ENCODE peak calls at places on chromosome 7, in four cellular contexts. One of them, this sample, is unnamed.

GRCh38 chr7:70006411-70006920 is 408.2 kb downstream of the AUTS2 start:
- DNase-seq in pancreas: no peak
- DNase-seq in gastrocnemius medialis: no peak
- DNase-seq in sigmoid colon: no peak
- DNase-seq in this sample: no peak

GRCh38 chr7:80018941-80019808 is 115.5 kb upstream of the GNAI1 start:
- DNase-seq in pancreas: no peak
- DNase-seq in gastrocnemius medialis: no peak
- DNase-seq in sigmoid colon: no peak
- DNase-seq in this sample: no peak

GRCh38 chr7:36521911-36522310 is 132.2 kb downstream of the ANLN start:
- DNase-seq in pancreas: no peak
- DNase-seq in gastrocnemius medialis: no peak
- DNase-seq in sigmoid colon: no peak
- DNase-seq in this sample: no peak

GRCh38 chr7:25642849-25643248 is 414.6 kb upstream of the NPVF start:
- DNase-seq in pancreas: no peak
- DNase-seq in gastrocnemius medialis: no peak
- DNase-seq in sigmoid colon: no peak
- DNase-seq in this sample: no peak

GRCh38 chr7:74043523-74043951 is 15.6 kb downstream of the ELN start:
- DNase-seq in pancreas: peak
- DNase-seq in gastrocnemius medialis: no peak
- DNase-seq in sigmoid colon: peak
- DNase-seq in this sample: no peak

GRCh38 chr7:23520582-23520981 is 11.2 kb downstream of the TRA2A start:
- DNase-seq in pancreas: no peak
- DNase-seq in gastrocnemius medialis: no peak
- DNase-seq in sigmoid colon: no peak
- DNase-seq in this sample: no peak

GRCh38 chr7:129052441-129052840 is 2.5 kb downstream of the TNPO3 start:
- DNase-seq in pancreas: no peak
- DNase-seq in gastrocnemius medialis: no peak
- DNase-seq in sigmoid colon: no peak
- DNase-seq in this sample: no peak

GRCh38 chr7:57821438-57822382 is 371.7 kb downstream of the ZNF716 start:
- DNase-seq in pancreas: peak
- DNase-seq in gastrocnemius medialis: no peak
- DNase-seq in sigmoid colon: no peak
- DNase-seq in this sample: no peak

GRCh38 chr7:129799350-129799955 is 153.3 kb downstream of the UBE2H start:
- DNase-seq in pancreas: peak
- DNase-seq in gastrocnemius medialis: no peak
- DNase-seq in sigmoid colon: no peak
- DNase-seq in this sample: no peak

GRCh38 chr7:131625817-131626372 is 69.5 kb upstream of the PODXL start:
- DNase-seq in pancreas: no peak
- DNase-seq in gastrocnemius medialis: no peak
- DNase-seq in sigmoid colon: no peak
- DNase-seq in this sample: no peak

GRCh38 chr7:81256991-81257390 is 338.1 kb upstream of the SEMA3C start:
- DNase-seq in pancreas: no peak
- DNase-seq in gastrocnemius medialis: no peak
- DNase-seq in sigmoid colon: no peak
- DNase-seq in this sample: no peak
- TF ChIP-seq CTCF in pancreas: peak
- TF ChIP-seq CTCF in gastrocnemius medialis: peak
- TF ChIP-seq CTCF in sigmoid colon: no peak
- TF ChIP-seq CTCF in this sample: no peak

GRCh38 chr7:30918676-30919075 is 7.0 kb downstream of the AQP1 start:
- DNase-seq in pancreas: peak
- DNase-seq in gastrocnemius medialis: no peak
- DNase-seq in sigmoid colon: peak
- DNase-seq in this sample: peak
- H3K4me3 ChIP-seq in pancreas: no peak
- H3K4me3 ChIP-seq in gastrocnemius medialis: no peak
- H3K4me3 ChIP-seq in sigmoid colon: no peak
- H3K4me3 ChIP-seq in this sample: no peak

GRCh38 chr7:43756368-43757072 is 2.0 kb upstream of the BLVRA start:
- DNase-seq in pancreas: no peak
- DNase-seq in gastrocnemius medialis: no peak
- DNase-seq in sigmoid colon: no peak
- DNase-seq in this sample: no peak

GRCh38 chr7:43754596-43754995 is 3.9 kb upstream of the BLVRA start:
- DNase-seq in pancreas: no peak
- DNase-seq in gastrocnemius medialis: no peak
- DNase-seq in sigmoid colon: no peak
- DNase-seq in this sample: no peak

GRCh38 chr7:43753401-43753800 is 5.1 kb upstream of the BLVRA start:
- DNase-seq in pancreas: no peak
- DNase-seq in gastrocnemius medialis: no peak
- DNase-seq in sigmoid colon: no peak
- DNase-seq in this sample: no peak

GRCh38 chr7:43752411-43752810 is 6.1 kb upstream of the BLVRA start:
- DNase-seq in pancreas: no peak
- DNase-seq in gastrocnemius medialis: no peak
- DNase-seq in sigmoid colon: no peak
- DNase-seq in this sample: no peak

DNA sequence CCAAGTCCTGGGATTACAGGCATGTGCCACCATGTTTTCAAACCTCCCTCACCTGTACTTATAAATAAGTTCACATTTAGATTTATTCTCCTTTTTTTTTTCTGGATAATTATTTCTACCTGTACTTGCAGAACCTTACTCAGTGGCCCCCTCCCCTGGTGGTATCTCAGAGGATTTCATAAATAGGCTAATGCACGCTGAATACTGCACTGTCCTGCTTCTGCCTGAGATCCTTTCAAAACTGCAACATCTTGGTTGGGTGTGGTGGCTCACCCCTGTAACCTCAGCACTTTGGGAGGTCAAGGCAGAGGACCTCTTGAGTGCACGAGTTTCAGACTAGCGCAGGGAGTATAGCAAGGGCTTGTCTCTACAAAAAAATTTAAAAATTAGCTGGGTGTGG is 4.6 kb upstream of the BLVRA start:
- DNase-seq in pancreas: no peak
- DNase-seq in gastrocnemius medialis: no peak
- DNase-seq in sigmoid colon: no peak
- DNase-seq in this sample: no peak
- TF ChIP-seq CTCF in pancreas: no peak
- TF ChIP-seq CTCF in gastrocnemius medialis: no peak
- TF ChIP-seq CTCF in sigmoid colon: no peak
- TF ChIP-seq CTCF in this sample: no peak

GRCh38 chr7:12256025-12256570 is 45.0 kb downstream of the TMEM106B start:
- DNase-seq in pancreas: no peak
- DNase-seq in gastrocnemius medialis: no peak
- DNase-seq in sigmoid colon: no peak
- DNase-seq in this sample: no peak

GRCh38 chr7:12258074-12258473 is 47.0 kb downstream of the TMEM106B start:
- DNase-seq in pancreas: no peak
- DNase-seq in gastrocnemius medialis: no peak
- DNase-seq in sigmoid colon: no peak
- DNase-seq in this sample: no peak

GRCh38 chr7:12257582-12257981 is 46.5 kb downstream of the TMEM106B start:
- DNase-seq in pancreas: no peak
- DNase-seq in gastrocnemius medialis: no peak
- DNase-seq in sigmoid colon: no peak
- DNase-seq in this sample: no peak
- H3K4me3 ChIP-seq in pancreas: no peak
- H3K4me3 ChIP-seq in gastrocnemius medialis: no peak
- H3K4me3 ChIP-seq in sigmoid colon: no peak
- H3K4me3 ChIP-seq in this sample: no peak

GRCh38 chr7:149598721-149599308 is 101.2 kb upstream of the ZNF746 start:
- DNase-seq in pancreas: no peak
- DNase-seq in gastrocnemius medialis: no peak
- DNase-seq in sigmoid colon: no peak
- DNase-seq in this sample: no peak
- TF ChIP-seq CTCF in pancreas: no peak
- TF ChIP-seq CTCF in gastrocnemius medialis: no peak
- TF ChIP-seq CTCF in sigmoid colon: no peak
- TF ChIP-seq CTCF in this sample: no peak

GRCh38 chr7:66206116-66206908 is 1.2 kb downstream of the TPST1 start:
- DNase-seq in pancreas: no peak
- DNase-seq in gastrocnemius medialis: no peak
- DNase-seq in sigmoid colon: no peak
- DNase-seq in this sample: no peak
- H3K4me3 ChIP-seq in pancreas: peak
- H3K4me3 ChIP-seq in gastrocnemius medialis: peak
- H3K4me3 ChIP-seq in sigmoid colon: peak
- H3K4me3 ChIP-seq in this sample: peak

GRCh38 chr7:116786791-116787443 is 75.5 kb upstream of the CAPZA2 start:
- DNase-seq in pancreas: no peak
- DNase-seq in gastrocnemius medialis: no peak
- DNase-seq in sigmoid colon: no peak
- DNase-seq in this sample: no peak
- TF ChIP-seq CTCF in pancreas: no peak
- TF ChIP-seq CTCF in gastrocnemius medialis: no peak
- TF ChIP-seq CTCF in sigmoid colon: no peak
- TF ChIP-seq CTCF in this sample: peak

GRCh38 chr7:987909-988308 is 4.9 kb downstream of the CYP2W1 start:
- DNase-seq in pancreas: peak
- DNase-seq in gastrocnemius medialis: no peak
- DNase-seq in sigmoid colon: no peak
- DNase-seq in this sample: no peak

GRCh38 chr7:984361-985126 is 1.6 kb downstream of the CYP2W1 start:
- DNase-seq in pancreas: peak
- DNase-seq in gastrocnemius medialis: no peak
- DNase-seq in sigmoid colon: no peak
- DNase-seq in this sample: no peak

GRCh38 chr7:985127-985416 is 2.1 kb downstream of the CYP2W1 start:
- DNase-seq in pancreas: peak
- DNase-seq in gastrocnemius medialis: no peak
- DNase-seq in sigmoid colon: no peak
- DNase-seq in this sample: no peak

GRCh38 chr7:986766-987722 is 4.1 kb downstream of the CYP2W1 start:
- DNase-seq in pancreas: peak
- DNase-seq in gastrocnemius medialis: no peak
- DNase-seq in sigmoid colon: no peak
- DNase-seq in this sample: no peak

GRCh38 chr7:985915-986741 is 3.1 kb downstream of the CYP2W1 start:
- DNase-seq in pancreas: peak
- DNase-seq in gastrocnemius medialis: no peak
- DNase-seq in sigmoid colon: no peak
- DNase-seq in this sample: no peak
- H3K4me3 ChIP-seq in pancreas: no peak
- H3K4me3 ChIP-seq in gastrocnemius medialis: no peak
- H3K4me3 ChIP-seq in sigmoid colon: no peak
- H3K4me3 ChIP-seq in this sample: no peak

GRCh38 chr7:158702944-158703343 is 1.7 kb downstream of the NCAPG2 start:
- DNase-seq in pancreas: no peak
- DNase-seq in gastrocnemius medialis: no peak
- DNase-seq in sigmoid colon: no peak
- DNase-seq in this sample: no peak

GRCh38 chr7:158706710-158707590 is 2.3 kb upstream of the NCAPG2 start:
- DNase-seq in pancreas: peak
- DNase-seq in gastrocnemius medialis: no peak
- DNase-seq in sigmoid colon: no peak
- DNase-seq in this sample: no peak

GRCh38 chr7:158705234-158705890 is 758 bp upstream of the NCAPG2 start:
- DNase-seq in pancreas: no peak
- DNase-seq in gastrocnemius medialis: no peak
- DNase-seq in sigmoid colon: no peak
- DNase-seq in this sample: no peak

GRCh38 chr7:158706273-158706704 is 1.7 kb upstream of the NCAPG2 start:
- DNase-seq in pancreas: no peak
- DNase-seq in gastrocnemius medialis: no peak
- DNase-seq in sigmoid colon: no peak
- DNase-seq in this sample: no peak

GRCh38 chr7:158704524-158705233 is at the start of gene NCAPG2:
- DNase-seq in pancreas: peak
- DNase-seq in gastrocnemius medialis: peak
- DNase-seq in sigmoid colon: peak
- DNase-seq in this sample: peak
- TF ChIP-seq CTCF in pancreas: peak
- TF ChIP-seq CTCF in gastrocnemius medialis: peak
- TF ChIP-seq CTCF in sigmoid colon: peak
- TF ChIP-seq CTCF in this sample: peak

GRCh38 chr7:41255716-41256115 is 447.2 kb downstream of the INHBA start:
- DNase-seq in pancreas: no peak
- DNase-seq in gastrocnemius medialis: no peak
- DNase-seq in sigmoid colon: no peak
- DNase-seq in this sample: no peak

GRCh38 chr7:41252551-41252950 is 450.3 kb downstream of the INHBA start:
- DNase-seq in pancreas: no peak
- DNase-seq in gastrocnemius medialis: no peak
- DNase-seq in sigmoid colon: no peak
- DNase-seq in this sample: no peak

GRCh38 chr7:41255113-41255512 is 447.8 kb downstream of the INHBA start:
- DNase-seq in pancreas: no peak
- DNase-seq in gastrocnemius medialis: no peak
- DNase-seq in sigmoid colon: no peak
- DNase-seq in this sample: no peak

GRCh38 chr7:41256186-41256945 is 446.5 kb downstream of the INHBA start:
- DNase-seq in pancreas: no peak
- DNase-seq in gastrocnemius medialis: no peak
- DNase-seq in sigmoid colon: no peak
- DNase-seq in this sample: no peak

GRCh38 chr7:41252957-41253356 is 449.9 kb downstream of the INHBA start:
- DNase-seq in pancreas: no peak
- DNase-seq in gastrocnemius medialis: no peak
- DNase-seq in sigmoid colon: no peak
- DNase-seq in this sample: no peak
- H3K4me3 ChIP-seq in pancreas: no peak
- H3K4me3 ChIP-seq in gastrocnemius medialis: no peak
- H3K4me3 ChIP-seq in sigmoid colon: no peak
- H3K4me3 ChIP-seq in this sample: no peak